ENCODE peak calls at places on chromosomes 12 and 14, in five cellular contexts. T, P, F, R and G are unnamed samples.

GRCh38 chr14:91082282-91082681 is 21.8 kb upstream of the RPS6KA5 start:
- DNase-seq in T (no peak), P (no peak), F (no peak), R (no peak), G (no peak)

GRCh38 chr14:54600685-54601084 is 33.8 kb downstream of the SAMD4A start:
- DNase-seq in T (no peak), P (no peak), F (no peak), R (no peak), G (no peak)

GRCh38 chr14:81710232-81710845 is 176.7 kb upstream of the SEL1L start:
- DNase-seq in T (peak; percentile 21), P (no peak), F (peak; percentile 0), R (peak; percentile 8), G (peak; percentile 42)

GRCh38 chr14:72901361-72901760 is 7.5 kb upstream of the DPF3 start:
- DNase-seq in T (no peak), P (no peak), F (no peak), R (no peak), G (no peak)

GRCh38 chr12:123266679-123267277 is 4.9 kb downstream of the CDK2AP1 start:
- DNase-seq in T (no peak), P (no peak), F (no peak), R (no peak), G (no peak)

GRCh38 chr12:70007687-70008086 is 182.7 kb downstream of the MYRFL start:
- DNase-seq in T (no peak), P (no peak), F (no peak), R (no peak), G (no peak)

GRCh38 chr14:102249041-102249440 is 55.9 kb downstream of the MOK start:
- DNase-seq in T (no peak), P (no peak), F (no peak), R (no peak), G (no peak)

GRCh38 chr12:9925746-9926393 is 6.3 kb downstream of the CLEC2A start:
- DNase-seq in T (peak; percentile 32), P (no peak), F (no peak), R (peak; percentile 7), G (peak; percentile 9)

GRCh38 chr12:93061414-93062099 is 132.5 kb upstream of the EEA1 start:
- DNase-seq in T (no peak), P (no peak), F (no peak), R (no peak), G (no peak)

GRCh38 chr14:60641722-60642269 is 7.5 kb downstream of the SIX1 start:
- DNase-seq in T (no peak), P (no peak), F (no peak), R (no peak), G (no peak)

DNA sequence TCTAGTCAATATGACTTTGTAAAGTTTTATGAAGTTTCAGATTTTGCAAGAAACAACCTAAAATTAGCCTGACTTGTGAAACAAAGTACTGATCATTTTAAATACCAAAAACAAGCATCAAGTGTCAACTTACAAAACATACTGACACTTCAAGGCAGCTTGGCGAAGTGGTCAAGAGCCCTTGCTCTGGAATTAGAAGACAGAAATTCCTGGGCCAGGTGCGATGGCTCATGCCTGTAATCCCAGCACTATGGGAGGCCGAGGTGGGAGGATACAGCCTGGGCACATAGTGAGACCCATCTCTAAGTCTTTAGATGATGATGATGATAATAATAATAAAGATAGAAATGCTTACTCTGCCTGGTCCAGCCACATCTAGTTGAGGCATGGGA is 45.4 kb upstream of the NR2C1 start:
- DNase-seq in T (no peak), P (no peak), F (no peak), R (no peak), G (no peak)
- TF ChIP-seq FOXM1 in T (no peak), P (no peak), F (no peak), R (no peak), G (no peak)

DNA sequence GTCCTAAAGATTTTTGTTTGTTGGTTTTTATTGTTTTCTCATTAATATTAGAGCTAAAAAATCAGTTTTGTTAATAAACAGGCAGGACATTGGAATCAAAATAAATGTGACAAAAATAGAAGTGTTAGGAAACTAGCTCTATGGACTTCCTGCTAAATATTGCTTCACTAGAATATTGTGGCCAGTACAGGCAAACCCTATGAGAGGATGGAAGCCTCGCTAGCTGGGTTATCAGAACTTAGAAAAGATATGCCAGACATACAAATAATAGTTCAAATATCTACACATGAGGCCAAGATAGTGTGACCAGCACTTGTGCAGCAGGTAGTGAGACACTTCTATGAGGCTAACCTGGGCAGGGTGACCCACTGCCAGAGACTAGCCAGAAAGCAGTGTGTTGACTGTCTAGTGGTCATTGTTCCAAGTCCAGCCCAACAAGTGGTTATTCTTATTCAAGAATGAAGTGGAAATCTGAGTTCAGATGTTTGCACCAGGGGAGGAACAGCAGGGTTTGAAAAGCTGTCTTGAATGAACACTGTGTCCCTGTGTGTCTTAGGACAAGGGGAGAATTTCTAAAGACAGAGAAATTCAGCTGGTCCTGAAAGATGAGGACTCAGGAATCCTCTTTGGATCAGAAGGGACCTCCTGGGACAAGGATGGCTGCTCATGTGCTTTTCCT is 16.4 kb downstream of the TSPAN8 start:
- DNase-seq in T (no peak), P (no peak), F (no peak), R (no peak), G (no peak)
- TF ChIP-seq FOXM1 in T (no peak), P (no peak), F (no peak), R (no peak), G (no peak)

GRCh38 chr14:23252420-23253333 is 14.9 kb downstream of the RNF212B start:
- DNase-seq in T (no peak), P (no peak), F (no peak), R (no peak), G (no peak)

GRCh38 chr14:23252006-23252405 is 14.3 kb downstream of the RNF212B start:
- DNase-seq in T (no peak), P (no peak), F (no peak), R (no peak), G (no peak)

GRCh38 chr14:23245282-23245681 is 7.5 kb downstream of the RNF212B start:
- DNase-seq in T (no peak), P (no peak), F (no peak), R (no peak), G (peak; percentile 37)

GRCh38 chr14:23249810-23250209 is 12.1 kb downstream of the RNF212B start:
- DNase-seq in T (no peak), P (no peak), F (no peak), R (no peak), G (no peak)

GRCh38 chr14:23248601-23249000 is 10.9 kb downstream of the RNF212B start:
- DNase-seq in T (no peak), P (no peak), F (no peak), R (no peak), G (no peak)
- TF ChIP-seq FOXM1 in T (no peak), P (no peak), F (no peak), R (no peak), G (no peak)

GRCh38 chr14:42642787-42643186 is 1036.1 kb downstream of the LRFN5 start:
- DNase-seq in T (no peak), P (no peak), F (no peak), R (no peak), G (no peak)
- TF ChIP-seq FOXM1 in T (no peak), P (no peak), F (no peak), R (no peak), G (no peak)

GRCh38 chr14:88879016-88879415 is 54.6 kb downstream of the TTC8 start:
- DNase-seq in T (no peak), P (no peak), F (no peak), R (no peak), G (no peak)
- TF ChIP-seq FOXM1 in T (no peak), P (no peak), F (no peak), R (no peak), G (no peak)

GRCh38 chr12:49621651-49622500 is 1.5 kb upstream of the PRPF40B start:
- DNase-seq in T (no peak), P (peak; percentile 38), F (no peak), R (peak; percentile 47), G (no peak)

GRCh38 chr12:49619286-49619685 is 4.1 kb upstream of the PRPF40B start:
- DNase-seq in T (no peak), P (no peak), F (no peak), R (no peak), G (no peak)

GRCh38 chr12:49623142-49623899 is at the start of gene PRPF40B:
- DNase-seq in T (peak; percentile 94), P (peak; percentile 99), F (peak; percentile 36), R (peak; percentile 99), G (peak; percentile 77)

GRCh38 chr12:49624919-49625577 is 1.7 kb downstream of the PRPF40B start:
- DNase-seq in T (no peak), P (no peak), F (no peak), R (no peak), G (no peak)

GRCh38 chr12:49622501-49623141 is 740 bp upstream of the PRPF40B start:
- DNase-seq in T (peak; percentile 34), P (peak; percentile 38), F (peak; percentile 55), R (no peak), G (no peak)
- TF ChIP-seq FOXM1 in T (no peak), P (no peak), F (peak; percentile 96), R (no peak), G (no peak)